ENCODE peak calls at places on chromosomes 1 and 21, in four cellular contexts. One of them, this sample, is unnamed.
A peak's percentile ranks its signal among the peaks of the same experiment; 100 is the strongest.

GRCh38 chr1:227939791-227940771 is 7.7 kb downstream of the WNT9A start:
- DNase-seq in heart left ventricle: no peak
- DNase-seq in suprapubic skin: peak; percentile 75
- DNase-seq in esophagus muscularis mucosa: no peak
- DNase-seq in this sample: no peak

GRCh38 chr1:224492632-224493031 is 58.0 kb upstream of the WDR26 start:
- DNase-seq in esophagus muscularis mucosa: no peak
- DNase-seq in heart left ventricle: no peak
- DNase-seq in suprapubic skin: no peak
- DNase-seq in this sample: no peak

GRCh38 chr1:229907884-229908633 is 159.0 kb upstream of the GALNT2 start:
- DNase-seq in heart left ventricle: no peak
- DNase-seq in esophagus muscularis mucosa: peak; percentile 88
- DNase-seq in suprapubic skin: no peak
- DNase-seq in this sample: no peak

GRCh38 chr1:183914283-183914682 is 109.4 kb downstream of the RGL1 start:
- DNase-seq in heart left ventricle: no peak
- DNase-seq in suprapubic skin: no peak
- DNase-seq in esophagus muscularis mucosa: no peak
- DNase-seq in this sample: no peak

GRCh38 chr1:6273380-6273891 is 12.5 kb upstream of the GPR153 start:
- DNase-seq in suprapubic skin: no peak
- DNase-seq in heart left ventricle: no peak
- DNase-seq in esophagus muscularis mucosa: no peak
- DNase-seq in this sample: no peak

GRCh38 chr1:2242814-2243725 is 15.0 kb downstream of the SKI start:
- DNase-seq in suprapubic skin: no peak
- DNase-seq in heart left ventricle: peak; percentile 69
- DNase-seq in esophagus muscularis mucosa: no peak
- DNase-seq in this sample: no peak

GRCh38 chr1:28136636-28137613 is 39.6 kb downstream of the PTAFR start:
- DNase-seq in heart left ventricle: no peak
- DNase-seq in suprapubic skin: no peak
- DNase-seq in esophagus muscularis mucosa: no peak
- DNase-seq in this sample: no peak

GRCh38 chr1:7755448-7755847 is 15.6 kb upstream of the VAMP3 start:
- DNase-seq in esophagus muscularis mucosa: no peak
- DNase-seq in suprapubic skin: no peak
- DNase-seq in heart left ventricle: no peak
- DNase-seq in this sample: no peak

GRCh38 chr1:94025383-94026340 is 95.3 kb downstream of the ABCA4 start:
- DNase-seq in esophagus muscularis mucosa: no peak
- DNase-seq in suprapubic skin: no peak
- DNase-seq in heart left ventricle: no peak
- DNase-seq in this sample: no peak

GRCh38 chr1:45864124-45864721 is 60.8 kb downstream of the MAST2 start:
- DNase-seq in heart left ventricle: no peak
- DNase-seq in suprapubic skin: no peak
- DNase-seq in esophagus muscularis mucosa: no peak
- DNase-seq in this sample: no peak

GRCh38 chr1:42981406-42981805 is 22.7 kb upstream of the SLC2A1 start:
- DNase-seq in heart left ventricle: no peak
- DNase-seq in suprapubic skin: no peak
- DNase-seq in esophagus muscularis mucosa: no peak
- DNase-seq in this sample: no peak

GRCh38 chr1:70042090-70042716 is 163.2 kb downstream of the LRRC40 start:
- DNase-seq in esophagus muscularis mucosa: no peak
- DNase-seq in heart left ventricle: no peak
- DNase-seq in suprapubic skin: no peak
- DNase-seq in this sample: no peak

GRCh38 chr1:233019921-233020320 is 69.5 kb downstream of the NTPCR start:
- DNase-seq in suprapubic skin: no peak
- DNase-seq in esophagus muscularis mucosa: peak; percentile 26
- DNase-seq in heart left ventricle: no peak
- DNase-seq in this sample: no peak

GRCh38 chr21:42939581-42940413 is 14.4 kb upstream of the ERVH48-1 start:
- DNase-seq in esophagus muscularis mucosa: peak; percentile 93
- DNase-seq in suprapubic skin: no peak
- DNase-seq in heart left ventricle: no peak
- DNase-seq in this sample: no peak

GRCh38 chr1:9721606-9722377 is 70.3 kb downstream of the PIK3CD start:
- DNase-seq in esophagus muscularis mucosa: no peak
- DNase-seq in suprapubic skin: no peak
- DNase-seq in heart left ventricle: no peak
- DNase-seq in this sample: no peak

GRCh38 chr1:116433283-116434257 is 60.5 kb downstream of the ATP1A1 start:
- DNase-seq in esophagus muscularis mucosa: peak; percentile 89
- DNase-seq in heart left ventricle: peak; percentile 68
- DNase-seq in suprapubic skin: no peak
- DNase-seq in this sample: no peak

GRCh38 chr1:62487956-62488355 is 51.1 kb downstream of the USP1 start:
- DNase-seq in esophagus muscularis mucosa: no peak
- DNase-seq in heart left ventricle: no peak
- DNase-seq in suprapubic skin: no peak
- DNase-seq in this sample: no peak

GRCh38 chr1:65792671-65793358 is at the start of gene PDE4B:
- DNase-seq in heart left ventricle: peak; percentile 61
- DNase-seq in esophagus muscularis mucosa: no peak
- DNase-seq in suprapubic skin: no peak
- DNase-seq in this sample: no peak

DNA sequence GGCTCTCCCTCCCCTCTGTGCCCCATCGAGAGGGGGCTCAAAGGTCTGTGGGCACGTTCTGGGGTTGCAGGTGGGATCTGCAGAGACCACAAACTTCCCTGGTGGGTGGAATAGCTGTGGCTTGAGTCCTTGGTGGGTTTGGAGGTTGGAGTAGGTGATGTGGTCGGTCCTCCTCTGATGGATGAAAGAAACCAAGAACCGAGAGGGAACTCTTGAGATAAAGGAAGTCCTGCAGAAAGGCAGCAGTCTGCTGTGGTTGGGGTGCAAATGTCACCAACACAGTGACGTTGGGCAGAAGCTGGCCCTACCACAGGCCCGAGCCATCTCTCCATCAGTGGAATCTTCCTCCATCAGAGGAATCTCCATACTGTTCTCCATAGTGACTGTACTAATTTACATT is 171.8 kb downstream of the FCRL5 start:
- DNase-seq in heart left ventricle: no peak
- DNase-seq in suprapubic skin: no peak
- DNase-seq in esophagus muscularis mucosa: no peak
- DNase-seq in this sample: no peak
- TF ChIP-seq POLR2A in heart left ventricle: no peak
- TF ChIP-seq POLR2A in suprapubic skin: no peak
- TF ChIP-seq POLR2A in esophagus muscularis mucosa: no peak
- TF ChIP-seq POLR2A in this sample: no peak

GRCh38 chr1:39190096-39190495 is 14.4 kb upstream of the MACF1 start:
- DNase-seq in esophagus muscularis mucosa: no peak
- DNase-seq in heart left ventricle: no peak
- DNase-seq in suprapubic skin: no peak
- DNase-seq in this sample: no peak
- TF ChIP-seq POLR2A in esophagus muscularis mucosa: no peak
- TF ChIP-seq POLR2A in heart left ventricle: no peak
- TF ChIP-seq POLR2A in suprapubic skin: no peak
- TF ChIP-seq POLR2A in this sample: no peak

DNA sequence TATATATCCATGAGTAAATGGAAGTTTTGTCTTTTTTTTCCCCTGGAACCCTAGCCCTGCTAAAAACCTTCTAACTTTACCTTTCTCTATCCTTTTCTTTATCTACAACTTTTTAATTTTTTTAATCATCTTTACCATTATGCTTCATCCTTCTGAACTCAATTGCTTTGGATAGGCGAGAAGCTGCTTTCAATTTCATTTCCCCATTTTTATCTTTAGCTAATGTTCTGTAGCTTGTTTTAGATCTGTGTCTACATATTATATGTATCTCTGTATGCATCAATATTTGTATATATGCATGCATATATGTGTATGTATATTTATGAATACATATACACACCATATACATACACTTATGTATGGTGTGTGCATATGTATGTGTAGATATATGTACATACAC is 57.4 kb downstream of the PTPRC start:
- DNase-seq in heart left ventricle: no peak
- DNase-seq in suprapubic skin: no peak
- DNase-seq in esophagus muscularis mucosa: no peak
- DNase-seq in this sample: no peak
- TF ChIP-seq POLR2A in heart left ventricle: no peak
- TF ChIP-seq POLR2A in suprapubic skin: no peak
- TF ChIP-seq POLR2A in esophagus muscularis mucosa: no peak
- TF ChIP-seq POLR2A in this sample: no peak

GRCh38 chr1:11719313-11720032 is 16.5 kb upstream of the AGTRAP start:
- DNase-seq in heart left ventricle: peak; percentile 90
- DNase-seq in suprapubic skin: peak; percentile 94
- DNase-seq in esophagus muscularis mucosa: peak; percentile 95
- DNase-seq in this sample: peak; percentile 37
- TF ChIP-seq POLR2A in heart left ventricle: no peak
- TF ChIP-seq POLR2A in suprapubic skin: peak; percentile 15
- TF ChIP-seq POLR2A in esophagus muscularis mucosa: no peak
- TF ChIP-seq POLR2A in this sample: no peak

GRCh38 chr1:165316153-165316772 is 40.3 kb downstream of the LMX1A start:
- DNase-seq in heart left ventricle: no peak
- DNase-seq in suprapubic skin: no peak
- DNase-seq in esophagus muscularis mucosa: no peak
- DNase-seq in this sample: no peak
- TF ChIP-seq POLR2A in heart left ventricle: no peak
- TF ChIP-seq POLR2A in suprapubic skin: no peak
- TF ChIP-seq POLR2A in esophagus muscularis mucosa: no peak
- TF ChIP-seq POLR2A in this sample: no peak